ENCODE peak calls at places on chromosomes 12 and 14, in five cellular contexts. E, T, S, A and F are unnamed samples.

GRCh38 chr12:113954547-113954946 is 11.6 kb downstream of the RBM19 start:
- DNase-seq in E (no peak), T (no peak), S (no peak), A (no peak), F (no peak)

GRCh38 chr12:80170915-80171314 is 71.6 kb downstream of the OTOGL start:
- DNase-seq in E (no peak), T (no peak), S (no peak), A (no peak), F (no peak)

GRCh38 chr12:78490841-78491240 is 373.7 kb upstream of the SYT1 start:
- DNase-seq in E (no peak), T (no peak), S (no peak), A (peak; percentile 2), F (no peak)

GRCh38 chr12:102848832-102849231 is 68.2 kb downstream of the PAH start:
- DNase-seq in E (no peak), T (no peak), S (no peak), A (no peak), F (no peak)

GRCh38 chr12:110966081-110966760 is 45.8 kb upstream of the MYL2 start:
- DNase-seq in E (no peak), T (no peak), S (no peak), A (no peak), F (no peak)

GRCh38 chr14:66069830-66070541 is 416.2 kb upstream of the CCDC196 start:
- DNase-seq in E (no peak), T (no peak), S (no peak), A (no peak), F (no peak)

GRCh38 chr14:78425332-78425731 is 255.2 kb downstream of the NRXN3 start:
- DNase-seq in E (no peak), T (no peak), S (no peak), A (no peak), F (no peak)

GRCh38 chr12:9674226-9674590 is 4.7 kb downstream of the CLEC2D start:
- DNase-seq in E (no peak), T (no peak), S (no peak), A (no peak), F (no peak)

GRCh38 chr12:64669270-64669842 is 59.1 kb downstream of the RASSF3 start:
- DNase-seq in E (no peak), T (peak; percentile 69), S (no peak), A (no peak), F (no peak)

GRCh38 chr14:37512173-37512572 is 82.9 kb downstream of the FOXA1 start:
- DNase-seq in E (no peak), T (no peak), S (no peak), A (no peak), F (no peak)

GRCh38 chr14:93231129-93231979 is 24.3 kb downstream of the UBR7 start:
- DNase-seq in E (no peak), T (peak; percentile 56), S (no peak), A (peak; percentile 43), F (no peak)

GRCh38 chr14:34355584-34356266 is 106.3 kb downstream of the SPTSSA start:
- DNase-seq in E (no peak), T (no peak), S (no peak), A (peak; percentile 70), F (peak; percentile 4)

GRCh38 chr12:30694412-30694955 is 1.2 kb downstream of the IPO8 start:
- DNase-seq in E (no peak), T (no peak), S (no peak), A (no peak), F (no peak)

GRCh38 chr12:44654641-44655625 is 221.2 kb downstream of the NELL2 start:
- DNase-seq in E (no peak), T (no peak), S (no peak), A (no peak), F (no peak)

GRCh38 chr14:70642313-70643235 is 858 bp downstream of the TTC9 start:
- DNase-seq in E (no peak), T (no peak), S (no peak), A (no peak), F (no peak)

GRCh38 chr12:6053541-6053940 is 70.9 kb downstream of the VWF start:
- DNase-seq in E (no peak), T (no peak), S (no peak), A (peak; percentile 36), F (no peak)

GRCh38 chr14:61034416-61035100 is 53.5 kb downstream of the SLC38A6 start:
- DNase-seq in E (no peak), T (no peak), S (no peak), A (no peak), F (no peak)

GRCh38 chr12:120117961-120118709 is 1.6 kb upstream of the RAB35 start:
- DNase-seq in E (no peak), T (no peak), S (no peak), A (peak; percentile 65), F (no peak)

GRCh38 chr14:104546591-104547309 is 32.8 kb upstream of the C14orf180 start:
- DNase-seq in E (peak; percentile 29), T (no peak), S (no peak), A (no peak), F (no peak)

GRCh38 chr14:72679106-72679505 is 214.8 kb downstream of the DPF3 start:
- DNase-seq in E (no peak), T (no peak), S (no peak), A (no peak), F (no peak)

GRCh38 chr12:109111775-109112491 is 4.5 kb upstream of the ACACB start:
- DNase-seq in E (no peak), T (peak; percentile 85), S (peak; percentile 62), A (peak; percentile 28), F (peak; percentile 66)

GRCh38 chr12:114403690-114404450 is 2.1 kb downstream of the TBX5 start:
- DNase-seq in E (no peak), T (no peak), S (no peak), A (no peak), F (no peak)

GRCh38 chr14:90600619-90601018 is 203.8 kb downstream of the CALM1 start:
- DNase-seq in E (no peak), T (no peak), S (no peak), A (no peak), F (no peak)

GRCh38 chr12:95674088-95674595 is 116.4 kb downstream of the NTN4 start:
- DNase-seq in E (no peak), T (no peak), S (no peak), A (no peak), F (no peak)

GRCh38 chr12:119202544-119202943 is 23.8 kb downstream of the HSPB8 start:
- DNase-seq in E (no peak), T (no peak), S (no peak), A (no peak), F (no peak)

GRCh38 chr12:31588976-31589375 is 2.0 kb downstream of the DENND5B start:
- DNase-seq in E (no peak), T (no peak), S (no peak), A (no peak), F (no peak)

GRCh38 chr12:54680374-54680773 is 32.2 kb upstream of the DCD start:
- DNase-seq in E (no peak), T (no peak), S (no peak), A (peak; percentile 28), F (no peak)

GRCh38 chr12:130744274-130744673 is 28.2 kb upstream of the RIMBP2 start:
- DNase-seq in E (no peak), T (no peak), S (no peak), A (no peak), F (no peak)

GRCh38 chr12:31620311-31620710 is 29.4 kb upstream of the DENND5B start:
- DNase-seq in E (no peak), T (no peak), S (no peak), A (peak; percentile 2), F (no peak)

GRCh38 chr14:28763914-28764848 is 2.4 kb upstream of the FOXG1 start:
- DNase-seq in E (no peak), T (no peak), S (no peak), A (no peak), F (no peak)

GRCh38 chr12:20716037-20716436 is 20.9 kb downstream of the SLCO1C1 start:
- DNase-seq in E (no peak), T (no peak), S (no peak), A (no peak), F (no peak)
- TF ChIP-seq CTCF in E (no peak), T (no peak), S (no peak), A (no peak), F (no peak)

GRCh38 chr12:122732170-122732569 is 1.5 kb upstream of the HCAR1 start:
- DNase-seq in E (no peak), T (no peak), S (no peak), A (no peak), F (no peak)
- TF ChIP-seq CTCF in E (no peak), T (no peak), S (no peak), A (no peak), F (no peak)

GRCh38 chr12:67382206-67382871 is 113.2 kb downstream of the CAND1 start:
- DNase-seq in E (no peak), T (no peak), S (no peak), A (no peak), F (no peak)

GRCh38 chr12:67377021-67377420 is 107.9 kb downstream of the CAND1 start:
- DNase-seq in E (no peak), T (no peak), S (no peak), A (no peak), F (no peak)

GRCh38 chr12:67377541-67377940 is 108.4 kb downstream of the CAND1 start:
- DNase-seq in E (no peak), T (no peak), S (no peak), A (no peak), F (no peak)
- TF ChIP-seq CTCF in E (no peak), T (no peak), S (no peak), A (no peak), F (no peak)

DNA sequence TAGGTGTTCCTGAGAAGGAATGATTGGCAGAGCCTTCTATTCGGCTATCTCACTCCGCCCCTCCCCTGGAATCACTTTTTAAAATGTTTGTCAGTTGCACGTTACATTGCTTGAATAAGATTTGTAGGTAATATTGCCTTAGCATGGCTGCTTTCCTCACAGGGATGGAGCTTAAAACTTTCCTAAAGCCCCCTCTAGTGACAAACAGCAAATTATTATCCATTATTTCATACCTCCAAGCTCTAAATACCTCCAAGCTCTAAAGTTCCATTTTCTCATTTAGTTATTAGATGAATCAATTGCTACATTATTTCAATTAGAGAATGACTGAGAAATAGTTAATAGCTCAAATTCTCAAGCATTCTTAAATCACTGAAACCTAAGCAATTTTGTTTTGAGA is 5.1 kb upstream of the SPATA7 start:
- DNase-seq in E (no peak), T (no peak), S (no peak), A (no peak), F (no peak)
- TF ChIP-seq CTCF in E (peak; percentile 44), T (no peak), S (no peak), A (peak; percentile 34), F (no peak)

DNA sequence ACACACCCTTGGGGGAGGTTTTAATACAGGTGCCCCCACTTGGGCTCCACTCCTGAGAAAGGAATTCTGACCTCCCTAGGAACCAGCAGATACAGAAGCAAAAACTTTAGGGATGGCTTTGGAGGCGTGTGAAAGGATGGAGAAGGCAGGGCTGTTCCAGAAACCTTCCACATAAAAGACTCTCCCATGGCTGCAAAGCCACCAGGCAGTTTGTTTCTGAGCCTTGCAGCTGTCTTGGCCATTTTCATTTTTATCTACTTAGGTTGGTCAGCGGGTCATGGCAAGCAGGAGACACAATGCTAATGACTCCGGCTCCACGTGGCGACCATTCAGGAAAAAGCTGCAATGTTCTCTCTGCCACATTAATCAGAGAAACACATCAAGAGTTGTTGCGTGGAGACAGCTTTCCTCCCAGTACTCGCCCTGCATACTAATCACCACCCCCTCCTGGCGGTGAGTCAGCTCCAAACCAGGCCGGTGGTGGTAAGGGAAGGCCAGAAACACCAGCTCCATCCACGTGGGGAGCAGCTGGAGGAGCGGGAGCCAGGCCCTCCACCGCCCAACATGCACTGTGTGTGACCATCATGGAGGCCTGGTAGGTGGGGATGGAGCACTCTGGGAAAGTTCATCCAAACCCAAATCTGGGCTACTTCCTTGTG is 30.9 kb upstream of the IRF2BPL start:
- DNase-seq in E (no peak), T (no peak), S (peak; percentile 74), A (peak; percentile 94), F (peak; percentile 48)
- TF ChIP-seq CTCF in E (peak; percentile 69), T (no peak), S (peak; percentile 59), A (peak; percentile 76), F (peak; percentile 14)

GRCh38 chr14:80213602-80214001 is 2.3 kb upstream of the DIO2 start:
- DNase-seq in E (no peak), T (no peak), S (no peak), A (peak; percentile 71), F (no peak)
- TF ChIP-seq CTCF in E (peak; percentile 51), T (no peak), S (no peak), A (peak; percentile 89), F (no peak)